ENCODE peak calls at places on chromosomes 13 and 19, in six cellular contexts. Z is CD8-positive, alpha-beta memory T cell; V is CD8-positive, alpha-beta T cell; L is endodermal cell; D is uterus; U is aorta. I is an unnamed sample.

GRCh38 chr19:17248011-17248776 is 2.5 kb upstream of the NR2F6 start:
- DNase-seq in Z (no peak), V (no peak), L (peak), D (no peak), U (no peak), I (peak)

GRCh38 chr13:36981156-36981743 is 17.9 kb downstream of the ALG5 start:
- DNase-seq in Z (no peak), V (no peak), L (no peak), D (no peak), U (no peak), I (no peak)

GRCh38 chr19:50668416-50669318 is 19.4 kb downstream of the C19orf81 start:
- DNase-seq in Z (no peak), V (no peak), L (no peak), D (no peak), U (no peak), I (no peak)

GRCh38 chr19:38657633-38658222 is 10.3 kb downstream of the ACTN4 start:
- DNase-seq in Z (no peak), V (no peak), L (no peak), D (no peak), U (no peak), I (no peak)

GRCh38 chr19:43651758-43652545 is 12.3 kb upstream of the CADM4 start:
- DNase-seq in Z (no peak), V (peak), L (peak), D (peak), U (no peak), I (peak)

GRCh38 chr19:16509141-16510061 is 13.2 kb downstream of the C19orf44 start:
- DNase-seq in Z (no peak), V (no peak), L (no peak), D (no peak), U (no peak), I (no peak)

GRCh38 chr13:67036694-67037093 is 193.4 kb downstream of the PCDH9 start:
- DNase-seq in Z (no peak), V (no peak), L (no peak), D (no peak), U (no peak), I (no peak)

GRCh38 chr19:53161123-53161522 is 2.3 kb upstream of the ZNF347 start:
- DNase-seq in Z (no peak), V (no peak), L (no peak), D (no peak), U (no peak), I (no peak)

GRCh38 chr13:94254737-94255136 is 224.7 kb downstream of the DCT start:
- DNase-seq in Z (no peak), V (no peak), L (no peak), D (no peak), U (no peak), I (no peak)

GRCh38 chr13:42487221-42487620 is 86.7 kb upstream of the TNFSF11 start:
- DNase-seq in Z (no peak), V (no peak), L (no peak), D (no peak), U (no peak), I (no peak)

GRCh38 chr19:35272954-35273649 is 4.3 kb downstream of the USF2 start:
- DNase-seq in Z (no peak), V (no peak), L (no peak), D (no peak), U (no peak), I (no peak)

GRCh38 chr19:57302020-57302465 is 18.2 kb upstream of the ZNF543 start:
- DNase-seq in Z (no peak), V (no peak), L (no peak), D (no peak), U (no peak), I (no peak)

GRCh38 chr13:77980592-77980991 is 62.0 kb upstream of the EDNRB start:
- DNase-seq in Z (no peak), V (no peak), L (no peak), D (no peak), U (no peak), I (no peak)

GRCh38 chr13:30920162-30920561 is 12.3 kb upstream of the TEX26 start:
- DNase-seq in Z (no peak), V (no peak), L (no peak), D (no peak), U (no peak), I (no peak)

GRCh38 chr13:51760592-51760991 is 43.4 kb downstream of the DHRS12 start:
- DNase-seq in Z (no peak), V (no peak), L (no peak), D (no peak), U (peak), I (no peak)

GRCh38 chr13:28476919-28477708 is 17.8 kb downstream of the FLT1 start:
- DNase-seq in Z (no peak), V (no peak), L (no peak), D (no peak), U (no peak), I (no peak)

GRCh38 chr13:26949701-26950345 is 189.2 kb upstream of the GPR12 start:
- DNase-seq in Z (no peak), V (no peak), L (no peak), D (no peak), U (no peak), I (peak)

GRCh38 chr19:50602089-50602422 is 33.8 kb upstream of the LRRC4B start:
- DNase-seq in Z (no peak), V (no peak), L (no peak), D (no peak), U (no peak), I (no peak)

GRCh38 chr19:31296741-31297390 is 52.4 kb downstream of the TSHZ3 start:
- DNase-seq in Z (no peak), V (no peak), L (no peak), D (no peak), U (no peak), I (no peak)

GRCh38 chr19:52237197-52237596 is 32.2 kb upstream of the ZNF766 start:
- DNase-seq in Z (no peak), V (no peak), L (no peak), D (no peak), U (no peak), I (no peak)

GRCh38 chr19:29841559-29842367 is 30.0 kb downstream of the CCNE1 start:
- DNase-seq in Z (no peak), V (no peak), L (peak), D (no peak), U (peak), I (no peak)

GRCh38 chr13:23905766-23906165 is 8.5 kb upstream of the C1QTNF9B start:
- DNase-seq in Z (no peak), V (no peak), L (no peak), D (no peak), U (no peak), I (no peak)

GRCh38 chr19:18762125-18763023 is 28.7 kb downstream of the COMP start:
- DNase-seq in Z (no peak), V (no peak), L (no peak), D (peak), U (no peak), I (peak)

GRCh38 chr19:4390017-4390861 is 10.1 kb downstream of the SH3GL1 start:
- DNase-seq in Z (no peak), V (no peak), L (peak), D (no peak), U (no peak), I (no peak)

GRCh38 chr19:10701955-10702307 is 692 bp downstream of the QTRT1 start:
- DNase-seq in Z (no peak), V (no peak), L (peak), D (no peak), U (no peak), I (no peak)

GRCh38 chr19:33402421-33403220 is 29.1 kb downstream of the CEBPG start:
- DNase-seq in Z (no peak), V (no peak), L (no peak), D (no peak), U (peak), I (peak)

GRCh38 chr13:109764474-109765292 is 21.7 kb downstream of the IRS2 start:
- DNase-seq in Z (no peak), V (no peak), L (no peak), D (no peak), U (no peak), I (no peak)

GRCh38 chr19:7197169-7197759 is 97.0 kb downstream of the INSR start:
- DNase-seq in Z (peak), V (peak), L (peak), D (peak), U (peak), I (peak)

GRCh38 chr19:5200844-5201243 is 139.8 kb downstream of the PTPRS start:
- DNase-seq in Z (no peak), V (no peak), L (no peak), D (no peak), U (no peak), I (no peak)

GRCh38 chr13:98912846-98913245 is 65.0 kb downstream of the DOCK9 start:
- DNase-seq in Z (no peak), V (no peak), L (no peak), D (no peak), U (no peak), I (no peak)

GRCh38 chr13:94236876-94237275 is 242.6 kb downstream of the DCT start:
- DNase-seq in Z (no peak), V (no peak), L (no peak), D (no peak), U (no peak), I (no peak)

GRCh38 chr19:3346677-3347353 is 19.6 kb upstream of the NFIC start:
- DNase-seq in Z (no peak), V (no peak), L (peak), D (peak), U (peak), I (no peak)

GRCh38 chr13:75302031-75302430 is 179.9 kb downstream of the TBC1D4 start:
- DNase-seq in Z (no peak), V (no peak), L (no peak), D (no peak), U (no peak), I (no peak)
- H3K27ac ChIP-seq in Z (no peak), V (no peak), L (no peak), D (no peak), U (no peak), I (no peak)

DNA sequence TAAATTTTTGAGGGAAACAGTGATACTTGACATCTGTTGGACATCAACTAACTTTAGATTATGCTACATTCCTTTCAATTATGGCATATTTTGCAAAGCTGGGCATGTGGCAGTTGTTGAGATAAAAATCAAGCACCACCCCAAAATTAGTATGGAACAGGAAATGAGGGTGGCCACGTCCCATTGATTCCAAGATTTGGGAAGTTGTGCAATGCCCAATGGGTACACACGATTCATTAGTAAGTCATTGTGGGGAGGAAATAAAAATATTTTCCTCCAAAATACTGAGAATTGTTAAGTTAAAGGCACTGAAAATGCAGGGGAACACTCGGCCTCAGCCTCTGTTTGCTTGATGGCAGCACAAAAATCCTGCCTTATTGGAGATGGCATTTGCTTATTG is 7.6 kb downstream of the ERICH6B start:
- DNase-seq in Z (no peak), V (no peak), L (no peak), D (no peak), U (no peak), I (no peak)
- H3K27ac ChIP-seq in Z (no peak), V (no peak), L (no peak), D (no peak), U (no peak), I (no peak)

DNA sequence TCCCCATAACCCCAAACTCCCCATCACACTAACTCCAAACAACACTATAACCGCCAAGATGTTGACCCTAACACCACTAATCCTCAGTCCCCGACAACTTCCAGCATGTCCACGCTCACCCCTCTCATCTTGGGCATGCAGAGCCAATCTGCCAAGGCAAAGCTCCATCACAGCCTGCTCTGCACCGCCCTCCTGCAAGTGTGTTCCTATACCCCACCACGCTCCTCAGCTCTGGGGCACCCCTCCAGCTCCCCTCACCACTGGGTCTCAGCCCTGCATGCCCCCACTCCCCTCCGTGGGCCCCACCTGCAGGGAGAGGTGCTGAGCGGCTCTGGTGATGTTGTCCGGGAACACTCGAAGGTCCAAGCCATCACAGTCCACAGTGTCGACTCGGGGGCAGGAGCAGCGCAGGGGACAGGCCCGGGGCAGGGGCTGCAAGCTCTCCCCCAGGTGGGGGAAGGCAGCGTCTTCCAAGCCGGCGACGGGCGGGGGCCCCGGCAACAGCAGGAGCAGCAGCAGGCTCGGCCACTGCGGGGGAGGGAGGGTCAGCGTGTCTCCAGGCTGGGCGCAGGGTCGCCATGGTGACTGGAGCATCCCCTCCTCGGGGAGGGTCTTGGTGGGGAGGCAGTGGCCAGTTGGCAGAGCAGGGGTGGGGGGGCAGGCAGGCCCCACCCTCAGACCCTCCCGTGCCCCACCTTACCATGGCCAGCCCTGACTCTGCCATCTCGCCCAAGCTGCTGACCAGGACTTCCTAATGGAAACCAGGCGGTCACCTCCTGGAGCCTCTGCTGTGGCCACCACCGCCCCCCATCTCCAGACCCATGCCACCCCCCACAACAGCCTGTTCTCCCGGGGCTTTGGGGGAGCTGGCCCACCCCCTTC is 497 bp downstream of the PODNL1 start:
- DNase-seq in Z (no peak), V (no peak), L (no peak), D (no peak), U (no peak), I (no peak)
- H3K27ac ChIP-seq in Z (no peak), V (no peak), L (no peak), D (no peak), U (no peak), I (no peak)

DNA sequence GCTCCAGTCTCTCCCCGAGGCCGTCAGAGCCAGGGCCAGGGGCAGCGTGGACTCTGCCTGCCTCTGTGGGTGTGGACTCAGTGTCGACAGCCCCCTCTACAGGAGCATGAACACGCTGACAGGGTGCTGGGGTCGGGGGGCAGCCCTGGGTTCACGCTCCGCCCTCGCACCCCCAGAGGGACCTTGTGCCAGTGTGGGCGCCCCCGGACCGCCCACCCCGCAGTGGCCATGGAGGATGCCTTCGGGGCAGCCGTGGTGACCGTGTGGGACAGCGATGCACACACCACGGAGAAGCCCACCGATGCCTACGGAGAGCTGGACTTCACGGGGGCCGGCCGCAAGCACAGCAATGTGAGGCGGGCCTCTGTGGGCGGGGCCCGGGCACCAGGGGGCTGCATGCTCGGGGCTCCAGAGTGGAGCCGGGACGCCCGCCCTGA is 8.3 kb downstream of the TRPM4 start:
- DNase-seq in Z (no peak), V (no peak), L (peak), D (no peak), U (no peak), I (no peak)
- H3K27ac ChIP-seq in Z (no peak), V (no peak), L (no peak), D (peak), U (peak), I (no peak)

DNA sequence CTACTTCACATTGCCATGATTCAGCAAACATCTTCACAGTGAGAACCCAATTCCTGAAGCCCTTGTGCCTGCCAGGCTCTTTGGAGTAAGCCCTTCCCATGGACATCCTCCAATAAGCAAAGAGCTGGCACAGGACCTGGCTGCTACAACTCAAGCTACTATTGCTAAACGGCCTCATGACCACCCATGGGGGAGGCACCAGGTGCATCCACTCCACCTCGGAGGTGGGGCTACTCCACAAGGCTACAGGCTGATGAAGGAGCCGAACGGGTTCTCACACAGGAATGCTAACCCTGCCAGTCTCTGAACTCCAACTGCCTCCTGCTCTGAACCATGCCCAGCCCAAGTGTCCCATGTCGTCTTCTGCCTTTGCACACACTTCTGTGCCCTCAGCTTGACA is 10.0 kb downstream of the SYMPK start:
- DNase-seq in Z (no peak), V (no peak), L (no peak), D (no peak), U (no peak), I (no peak)
- H3K27ac ChIP-seq in Z (no peak), V (no peak), L (no peak), D (no peak), U (no peak), I (no peak)

DNA sequence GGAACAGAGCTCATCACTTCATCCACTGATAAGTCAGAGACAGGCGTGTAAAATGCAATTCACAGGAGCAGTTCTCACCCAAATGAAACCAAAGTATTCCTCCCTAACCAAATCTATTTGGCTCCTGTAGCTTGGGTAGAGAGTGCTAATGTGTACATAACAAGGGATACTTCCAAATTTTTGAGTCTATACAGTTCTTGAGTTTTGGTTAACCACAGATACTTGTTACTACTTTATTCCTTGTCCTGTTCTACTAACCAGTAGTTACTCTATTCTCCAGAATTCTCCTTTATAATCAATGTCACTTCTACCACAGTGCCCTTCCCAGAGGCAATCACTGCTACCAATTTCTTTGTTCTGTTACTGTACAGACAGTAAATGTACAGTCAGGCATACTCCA is 57.3 kb downstream of the ELF1 start:
- DNase-seq in Z (no peak), V (no peak), L (no peak), D (no peak), U (no peak), I (no peak)
- H3K27ac ChIP-seq in Z (no peak), V (no peak), L (no peak), D (no peak), U (no peak), I (no peak)

I was measured in Peyer's patch.